ENCODE peak calls at places on chromosome 15, in four cellular contexts. One of them, this sample, is unnamed.

GRCh38 chr15:101086394-101087171 is 165.3 kb downstream of the CHSY1 start:
- DNase-seq in IMR-90: no peak
- DNase-seq in H9: no peak
- DNase-seq in neuronal stem cell: no peak
- DNase-seq in this sample: peak; percentile 67

GRCh38 chr15:88604972-88605506 is 16.1 kb upstream of the AEN start:
- DNase-seq in IMR-90: no peak
- DNase-seq in H9: no peak
- DNase-seq in neuronal stem cell: no peak
- DNase-seq in this sample: no peak

GRCh38 chr15:101099183-101099582 is 152.7 kb downstream of the CHSY1 start:
- DNase-seq in IMR-90: no peak
- DNase-seq in H9: no peak
- DNase-seq in neuronal stem cell: no peak
- DNase-seq in this sample: no peak

GRCh38 chr15:99176757-99177156 is 71.9 kb downstream of the SYNM start:
- DNase-seq in IMR-90: no peak
- DNase-seq in H9: no peak
- DNase-seq in neuronal stem cell: no peak
- DNase-seq in this sample: no peak

GRCh38 chr15:30922469-30923311 is 19.0 kb downstream of the FAN1 start:
- DNase-seq in IMR-90: peak; percentile 50
- DNase-seq in H9: peak; percentile 83
- DNase-seq in neuronal stem cell: peak; percentile 79
- DNase-seq in this sample: peak; percentile 76

GRCh38 chr15:78930577-78931388 is 14.1 kb downstream of the CTSH start:
- DNase-seq in IMR-90: peak; percentile 92
- DNase-seq in H9: no peak
- DNase-seq in neuronal stem cell: no peak
- DNase-seq in this sample: no peak

GRCh38 chr15:78914027-78914764 is 30.6 kb downstream of the CTSH start:
- DNase-seq in IMR-90: no peak
- DNase-seq in H9: no peak
- DNase-seq in neuronal stem cell: no peak
- DNase-seq in this sample: no peak

GRCh38 chr15:55993804-55994539 is 560 bp upstream of the NEDD4 start:
- DNase-seq in IMR-90: peak; percentile 68
- DNase-seq in H9: peak; percentile 54
- DNase-seq in neuronal stem cell: peak; percentile 54
- DNase-seq in this sample: peak; percentile 71

GRCh38 chr15:34280193-34280592 is 55.4 kb downstream of the EMC4 start:
- DNase-seq in IMR-90: no peak
- DNase-seq in H9: no peak
- DNase-seq in neuronal stem cell: no peak
- DNase-seq in this sample: no peak

GRCh38 chr15:50828610-50829206 is 63.2 kb upstream of the SPPL2A start:
- DNase-seq in IMR-90: peak; percentile 86
- DNase-seq in H9: no peak
- DNase-seq in neuronal stem cell: peak; percentile 35
- DNase-seq in this sample: peak; percentile 89

GRCh38 chr15:46848704-46849103 is 868.6 kb upstream of the SEMA6D start:
- DNase-seq in IMR-90: peak; percentile 19
- DNase-seq in H9: no peak
- DNase-seq in neuronal stem cell: no peak
- DNase-seq in this sample: peak; percentile 60

GRCh38 chr15:95596487-95596886 is 734.0 kb upstream of the NR2F2 start:
- DNase-seq in IMR-90: no peak
- DNase-seq in H9: peak; percentile 77
- DNase-seq in neuronal stem cell: peak; percentile 35
- DNase-seq in this sample: no peak

GRCh38 chr15:88022711-88023110 is 233.8 kb downstream of the NTRK3 start:
- DNase-seq in IMR-90: no peak
- DNase-seq in H9: no peak
- DNase-seq in neuronal stem cell: no peak
- DNase-seq in this sample: no peak

GRCh38 chr15:34049096-34049495 is 10.1 kb upstream of the AVEN start:
- DNase-seq in IMR-90: peak; percentile 87
- DNase-seq in H9: no peak
- DNase-seq in neuronal stem cell: no peak
- DNase-seq in this sample: peak; percentile 87

GRCh38 chr15:74386496-74387140 is 19.2 kb upstream of the CYP11A1 start:
- DNase-seq in IMR-90: no peak
- DNase-seq in H9: no peak
- DNase-seq in neuronal stem cell: no peak
- DNase-seq in this sample: no peak

GRCh38 chr15:84981711-84982300 is at the start of gene PDE8A:
- DNase-seq in IMR-90: peak; percentile 31
- DNase-seq in H9: peak; percentile 40
- DNase-seq in neuronal stem cell: peak; percentile 40
- DNase-seq in this sample: peak; percentile 87

GRCh38 chr15:101151286-101151685 is 100.6 kb downstream of the CHSY1 start:
- DNase-seq in IMR-90: no peak
- DNase-seq in H9: no peak
- DNase-seq in neuronal stem cell: no peak
- DNase-seq in this sample: no peak

DNA sequence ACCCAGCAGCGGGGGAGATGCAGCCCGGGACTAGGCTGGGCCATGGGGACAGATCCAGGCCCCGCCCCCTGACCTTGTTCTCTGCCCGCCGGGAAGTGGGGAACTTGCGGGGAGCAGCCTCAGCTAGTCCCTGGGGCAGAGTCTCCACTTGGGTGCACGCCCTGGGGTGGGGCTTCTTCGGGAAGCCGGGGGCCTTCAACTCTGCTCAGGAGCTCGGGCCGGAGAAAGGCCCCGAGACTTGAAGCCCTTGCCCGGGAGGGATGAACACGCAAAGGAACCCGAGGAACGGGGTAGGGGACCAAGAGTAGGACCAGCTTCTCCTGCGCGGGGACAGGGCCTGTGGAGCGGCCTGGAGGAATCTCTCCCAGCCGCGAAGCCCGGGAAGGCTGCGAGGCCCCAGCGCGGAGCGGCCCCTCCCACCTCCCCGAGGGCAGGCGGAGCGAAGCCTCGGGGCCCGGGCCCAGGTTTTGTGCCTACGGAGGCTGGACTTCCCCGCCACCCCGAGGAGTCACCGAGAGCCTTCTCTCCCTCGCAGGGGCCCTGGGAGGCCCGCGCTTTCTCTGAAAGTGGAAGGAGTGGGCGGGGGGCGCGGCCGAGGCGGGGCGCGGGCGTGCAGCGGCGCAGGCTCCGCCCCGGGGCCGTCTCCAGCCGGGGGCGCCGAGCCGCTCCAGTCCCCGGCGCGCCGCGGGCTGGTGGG is at the start of gene ITPKA:
- DNase-seq in IMR-90: peak; percentile 78
- DNase-seq in H9: peak; percentile 86
- DNase-seq in neuronal stem cell: peak; percentile 73
- DNase-seq in this sample: peak; percentile 29
- H3K18ac ChIP-seq in IMR-90: peak within 1 kb of the TSS; percentile 70
- H3K18ac ChIP-seq in H9: no peak within 1 kb of the TSS
- H3K18ac ChIP-seq in neuronal stem cell: peak within 1 kb of the TSS; percentile 93
- H3K18ac ChIP-seq in this sample: no peak within 1 kb of the TSS

DNA sequence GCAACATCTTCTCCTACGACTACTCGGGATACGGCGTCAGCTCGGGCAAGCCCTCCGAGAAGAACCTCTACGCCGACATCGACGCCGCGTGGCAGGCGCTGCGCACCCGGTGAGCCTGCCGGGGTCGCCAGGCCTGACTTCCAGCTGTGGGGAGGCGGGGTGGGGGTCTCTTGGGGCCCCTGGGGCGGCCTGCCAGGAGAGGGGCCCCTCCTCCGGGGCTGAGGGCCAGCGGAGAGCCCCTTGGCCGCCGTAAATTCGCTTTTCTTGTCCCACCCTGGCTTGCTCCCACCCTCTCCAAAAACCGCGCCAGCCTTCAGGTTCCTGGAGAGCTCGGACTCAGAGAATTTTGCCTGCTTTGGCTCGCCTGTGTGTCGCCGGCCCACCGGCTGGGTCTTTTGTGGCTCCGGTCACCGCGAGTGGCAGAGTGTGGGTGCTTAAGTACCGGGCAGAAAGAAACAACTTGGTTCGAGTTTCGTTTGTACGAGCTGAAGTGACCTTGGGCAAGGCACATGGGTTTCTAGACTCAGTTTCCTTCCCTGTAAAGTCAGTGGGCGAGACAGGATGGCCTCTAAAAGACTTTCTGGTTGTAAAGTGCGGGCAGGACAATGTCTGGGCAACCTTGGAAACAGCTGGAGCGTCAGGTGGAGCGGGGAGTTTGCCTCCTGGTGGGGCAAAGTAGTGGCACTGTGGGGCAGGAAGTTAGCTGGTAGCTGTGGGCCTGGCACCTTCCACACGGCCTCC is 971 bp downstream of the ABHD17C start:
- DNase-seq in IMR-90: no peak
- DNase-seq in H9: no peak
- DNase-seq in neuronal stem cell: no peak
- DNase-seq in this sample: no peak
- H3K18ac ChIP-seq in IMR-90: peak overlapping the region; percentile 91
- H3K18ac ChIP-seq in H9: no peak overlapping the region
- H3K18ac ChIP-seq in neuronal stem cell: peak overlapping the region; percentile 95
- H3K18ac ChIP-seq in this sample: peak overlapping the region; percentile 100

DNA sequence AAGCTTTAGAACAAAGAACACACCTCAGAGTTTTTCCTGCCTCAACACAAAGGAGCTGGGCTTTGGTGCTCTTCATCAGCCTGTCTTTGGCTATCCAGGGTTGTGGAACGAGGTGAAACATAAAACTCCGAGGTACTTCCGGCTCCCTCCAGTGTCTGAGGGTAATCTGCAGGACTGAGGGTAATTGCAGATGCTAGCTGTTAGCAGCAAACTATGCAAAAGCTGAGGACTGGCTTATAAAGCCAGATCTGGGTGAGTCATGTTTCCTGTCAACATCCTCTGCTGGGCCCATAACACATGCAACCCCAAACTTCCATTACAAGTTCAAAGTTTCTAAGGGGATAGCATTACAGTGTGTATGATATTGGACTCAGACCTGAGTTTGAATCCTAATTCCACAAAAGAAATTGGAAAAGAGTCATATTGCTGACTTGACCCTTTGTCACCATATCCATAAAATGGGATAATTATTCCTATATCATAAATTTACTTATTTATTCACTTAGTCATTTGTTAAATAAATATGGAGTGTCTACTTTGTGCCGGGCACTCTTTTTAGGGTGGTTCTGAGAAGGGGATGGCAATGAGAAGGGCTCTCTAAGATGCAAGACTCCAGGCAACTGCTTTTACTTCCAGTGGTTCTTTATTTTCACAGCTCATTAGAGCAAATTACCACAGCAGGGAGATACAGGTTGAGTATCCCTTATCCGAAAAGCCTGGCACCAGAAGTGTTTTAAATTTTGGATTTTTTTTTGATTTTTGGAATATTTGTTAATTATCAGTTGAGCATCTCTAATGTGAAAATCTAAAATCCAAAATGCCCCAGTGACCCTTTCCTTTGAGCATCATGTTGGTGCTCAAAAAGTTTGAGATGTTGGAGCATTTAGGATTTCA is 9.5 kb upstream of the TRIM69 start:
- DNase-seq in IMR-90: peak; percentile 94
- DNase-seq in H9: peak; percentile 53
- DNase-seq in neuronal stem cell: no peak
- DNase-seq in this sample: peak; percentile 39
- H3K18ac ChIP-seq in IMR-90: peak overlapping the region; percentile 40
- H3K18ac ChIP-seq in H9: no peak overlapping the region
- H3K18ac ChIP-seq in neuronal stem cell: no peak overlapping the region
- H3K18ac ChIP-seq in this sample: no peak overlapping the region

DNA sequence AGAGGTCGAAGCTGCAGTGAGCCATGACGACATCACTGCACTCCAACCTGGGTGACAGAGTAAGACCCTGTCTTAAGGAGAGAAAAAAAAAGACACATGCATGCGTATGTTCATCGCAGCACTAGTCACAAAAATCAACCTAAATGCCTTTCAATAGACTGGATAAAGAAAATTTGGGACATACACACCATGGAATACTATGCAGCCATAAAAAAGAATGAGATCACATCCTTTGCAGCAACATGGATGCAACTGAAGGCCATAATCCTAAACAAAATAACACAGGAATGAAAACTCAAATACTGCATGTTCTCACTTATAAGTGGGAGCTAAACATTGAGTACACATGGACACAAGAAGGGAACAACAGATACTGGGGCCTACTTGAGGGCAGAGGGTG is 53.1 kb downstream of the FSIP1 start:
- DNase-seq in IMR-90: no peak
- DNase-seq in H9: no peak
- DNase-seq in neuronal stem cell: no peak
- DNase-seq in this sample: no peak
- H3K18ac ChIP-seq in IMR-90: no peak overlapping the region
- H3K18ac ChIP-seq in H9: no peak overlapping the region
- H3K18ac ChIP-seq in neuronal stem cell: no peak overlapping the region
- H3K18ac ChIP-seq in this sample: no peak overlapping the region

DNA sequence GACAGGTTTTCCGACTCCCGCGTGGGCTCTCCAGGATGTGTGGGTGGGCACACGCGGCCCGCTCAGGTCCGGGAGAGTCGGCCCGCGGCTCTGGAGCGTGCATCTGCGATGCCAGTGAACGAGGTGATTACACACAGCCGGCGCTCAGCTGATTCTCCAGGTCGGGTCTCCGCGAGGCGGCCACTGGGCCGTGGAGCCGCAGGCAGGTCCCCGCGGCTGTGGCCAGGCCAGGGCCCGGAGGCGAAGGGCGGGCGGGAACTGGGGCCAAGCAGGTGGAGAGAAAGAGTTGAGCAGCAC is 13.2 kb downstream of the PAK6 start:
- DNase-seq in IMR-90: no peak
- DNase-seq in H9: no peak
- DNase-seq in neuronal stem cell: no peak
- DNase-seq in this sample: no peak
- H3K18ac ChIP-seq in IMR-90: no peak overlapping the region
- H3K18ac ChIP-seq in H9: no peak overlapping the region
- H3K18ac ChIP-seq in neuronal stem cell: peak overlapping the region; percentile 61
- H3K18ac ChIP-seq in this sample: no peak overlapping the region

GRCh38 chr15:81413851-81414250 is 39.8 kb upstream of the TMC3 start:
- DNase-seq in IMR-90: no peak
- DNase-seq in H9: no peak
- DNase-seq in neuronal stem cell: no peak
- DNase-seq in this sample: no peak

GRCh38 chr15:81418427-81418826 is 44.4 kb upstream of the TMC3 start:
- DNase-seq in IMR-90: no peak
- DNase-seq in H9: no peak
- DNase-seq in neuronal stem cell: no peak
- DNase-seq in this sample: no peak

GRCh38 chr15:81419304-81419943 is 45.4 kb upstream of the TMC3 start:
- DNase-seq in IMR-90: peak; percentile 79
- DNase-seq in H9: peak; percentile 61
- DNase-seq in neuronal stem cell: peak; percentile 26
- DNase-seq in this sample: no peak

GRCh38 chr15:81418891-81419290 is 44.9 kb upstream of the TMC3 start:
- DNase-seq in IMR-90: peak; percentile 6
- DNase-seq in H9: no peak
- DNase-seq in neuronal stem cell: no peak
- DNase-seq in this sample: no peak
- H3K18ac ChIP-seq in IMR-90: peak overlapping the region; percentile 17
- H3K18ac ChIP-seq in H9: no peak overlapping the region
- H3K18ac ChIP-seq in neuronal stem cell: no peak overlapping the region
- H3K18ac ChIP-seq in this sample: no peak overlapping the region